ENCODE peak calls at places on chromosomes 5 and 9, in four cellular contexts. H is HTR-8/SVneo; Z is stimulated activated CD4-positive, alpha-beta T cell treated with anti-CD3 and anti-CD28 coated beads, Interleukin-12 subunit alpha, Interleukin-12 subunit beta, amount 100 ng/mL, for 4 hours; A is Right ventricle myocardium superior. O is an unnamed sample.

GRCh38 chr5:71620630-71621029 is 33.5 kb downstream of the MCCC2 start:
- DNase-seq in H (no peak), Z (no peak), A (no peak), O (no peak)

GRCh38 chr5:159971931-159972461 is 36.9 kb upstream of the TTC1 start:
- DNase-seq in H (no peak), Z (no peak), A (no peak), O (no peak)

GRCh38 chr9:132943677-132944293 is 631 bp downstream of the TSC1 start:
- DNase-seq in H (no peak), Z (peak; percentile 1), A (no peak), O (no peak)

GRCh38 chr5:90944116-90944515 is 385.5 kb downstream of the ADGRV1 start:
- DNase-seq in H (no peak), Z (no peak), A (no peak), O (no peak)

GRCh38 chr5:163832155-163832554 is 326.7 kb downstream of the MAT2B start:
- DNase-seq in H (no peak), Z (no peak), A (no peak), O (no peak)

GRCh38 chr5:151196556-151197290 is 27.2 kb downstream of the CCDC69 start:
- DNase-seq in H (no peak), Z (no peak), A (no peak), O (no peak)

GRCh38 chr9:78121488-78121887 is 89.9 kb upstream of the GNAQ start:
- DNase-seq in H (peak; percentile 29), Z (peak; percentile 55), A (peak; percentile 76), O (peak; percentile 63)

GRCh38 chr9:89078860-89079259 is 87.6 kb downstream of the S1PR3 start:
- DNase-seq in H (no peak), Z (no peak), A (no peak), O (no peak)

GRCh38 chr9:130940693-130941576 is 1.9 kb upstream of the FIBCD1 start:
- DNase-seq in H (peak; percentile 32), Z (peak; percentile 74), A (peak; percentile 76), O (peak; percentile 74)

GRCh38 chr5:137636846-137637515 is 98.9 kb downstream of the KLHL3 start:
- DNase-seq in H (no peak), Z (no peak), A (no peak), O (no peak)

GRCh38 chr5:44245936-44246335 is 143.3 kb downstream of the FGF10 start:
- DNase-seq in H (no peak), Z (no peak), A (no peak), O (no peak)

GRCh38 chr5:10467281-10468198 is 25.9 kb downstream of the ROPN1L start:
- DNase-seq in H (peak; percentile 78), Z (no peak), A (no peak), O (no peak)

GRCh38 chr5:132063090-132063911 is 2.8 kb downstream of the IL3 start:
- DNase-seq in H (peak; percentile 74), Z (peak; percentile 86), A (peak; percentile 82), O (peak; percentile 70)

GRCh38 chr5:116271432-116271831 is 186.6 kb downstream of the COMMD10 start:
- DNase-seq in H (no peak), Z (no peak), A (no peak), O (no peak)

GRCh38 chr9:93002700-93003099 is 55.4 kb downstream of the FGD3 start:
- DNase-seq in H (no peak), Z (no peak), A (no peak), O (no peak)

GRCh38 chr9:113578877-113579269 is 115.3 kb downstream of the RGS3 start:
- DNase-seq in H (peak; percentile 93), Z (peak; percentile 65), A (peak; percentile 66), O (peak; percentile 80)

GRCh38 chr5:66197764-66198405 is 53.8 kb downstream of the SREK1 start:
- DNase-seq in H (no peak), Z (no peak), A (no peak), O (no peak)

GRCh38 chr9:113215142-113215541 is 5.9 kb downstream of the FKBP15 start:
- DNase-seq in H (no peak), Z (no peak), A (no peak), O (no peak)

GRCh38 chr9:127812936-127813675 is 10.4 kb downstream of the FPGS start:
- DNase-seq in H (no peak), Z (no peak), A (no peak), O (no peak)

GRCh38 chr9:78695521-78695920 is 398.6 kb downstream of the PSAT1 start:
- DNase-seq in H (no peak), Z (no peak), A (no peak), O (no peak)

GRCh38 chr5:92337772-92338234 is 954.7 kb upstream of the ARRDC3 start:
- DNase-seq in H (no peak), Z (no peak), A (no peak), O (no peak)

GRCh38 chr5:153551537-153552079 is 61.1 kb downstream of the GRIA1 start:
- DNase-seq in H (peak; percentile 74), Z (no peak), A (no peak), O (no peak)

GRCh38 chr9:31799953-31800609 is 584.4 kb upstream of the ACO1 start:
- DNase-seq in H (peak; percentile 0), Z (no peak), A (no peak), O (no peak)

O was measured in activated CD4-positive, alpha-beta T cell treated with anti-CD3 and anti-CD28 coated beads for 4 hours.